ENCODE peak calls at places on chromosomes 6 and 20, in five cellular contexts. U is HTR-8/SVneo, M is tibial artery, K is T-helper 1 cell, C is fibroblast of pulmonary artery. W is an unnamed sample.

GRCh38 chr20:43824699-43825402 is 89.8 kb upstream of the TOX2 start:
- DNase-seq in K (no peak), C (peak; percentile 64), U (no peak), M (no peak), W (no peak)

GRCh38 chr20:58553841-58554240 is 38.6 kb upstream of the APCDD1L start:
- DNase-seq in K (no peak), C (peak; percentile 30), U (no peak), M (peak; percentile 61), W (peak; percentile 73)

GRCh38 chr20:16758459-16759160 is 10.5 kb downstream of the OTOR start:
- DNase-seq in M (no peak), C (no peak), U (no peak), K (no peak), W (no peak)

GRCh38 chr6:47379328-47379727 is 69.6 kb upstream of the TNFRSF21 start:
- DNase-seq in M (no peak), U (no peak), C (peak; percentile 54), K (no peak), W (no peak)

GRCh38 chr6:98875375-98875774 is 41.0 kb downstream of the POU3F2 start:
- DNase-seq in U (no peak), K (no peak), C (no peak), M (no peak), W (no peak)

GRCh38 chr6:157139054-157139708 is 184.1 kb downstream of the TMEM242 start:
- DNase-seq in C (no peak), K (no peak), M (no peak), U (no peak), W (no peak)

GRCh38 chr6:113147544-113147943 is 709.6 kb upstream of the MARCKS start:
- DNase-seq in C (no peak), U (no peak), K (no peak), M (no peak), W (no peak)

GRCh38 chr20:51419236-51419635 is 123.3 kb downstream of the NFATC2 start:
- DNase-seq in K (no peak), C (no peak), M (no peak), U (no peak), W (no peak)

GRCh38 chr20:51899674-51900073 is 97.4 kb upstream of the SALL4 start:
- DNase-seq in M (no peak), U (no peak), K (no peak), C (no peak), W (no peak)

GRCh38 chr6:136669299-136669699 is 119.1 kb upstream of the MAP7 start:
- DNase-seq in K (no peak), U (peak; percentile 9), C (peak; percentile 81), M (no peak), W (no peak)

GRCh38 chr6:85126448-85127178 is 323.3 kb upstream of the NT5E start:
- DNase-seq in M (peak; percentile 57), K (no peak), C (peak; percentile 78), U (peak; percentile 59), W (peak; percentile 56)

GRCh38 chr6:107460074-107460631 is 789 bp upstream of the PDSS2 start:
- DNase-seq in C (peak; percentile 21), K (no peak), M (no peak), U (no peak), W (no peak)

GRCh38 chr6:30544666-30545272 is 11.5 kb downstream of the GNL1 start:
- DNase-seq in C (peak; percentile 78), U (peak; percentile 72), K (no peak), M (no peak), W (no peak)

GRCh38 chr6:91437295-91437694 is 850.4 kb upstream of the MAP3K7 start:
- DNase-seq in C (no peak), M (no peak), K (no peak), U (no peak), W (no peak)

GRCh38 chr6:35089935-35090505 is 51.1 kb downstream of the TCP11 start:
- DNase-seq in M (no peak), C (peak; percentile 72), U (no peak), K (no peak), W (no peak)

GRCh38 chr6:15608406-15608805 is 54.4 kb downstream of the DTNBP1 start:
- DNase-seq in C (peak; percentile 83), M (no peak), K (no peak), U (peak; percentile 83), W (no peak)

GRCh38 chr6:47741807-47742206 is 40.0 kb upstream of the OPN5 start:
- DNase-seq in K (no peak), C (peak; percentile 30), U (no peak), M (no peak), W (no peak)

GRCh38 chr20:47315339-47315662 is 41.2 kb downstream of the ZMYND8 start:
- DNase-seq in M (peak; percentile 52), K (no peak), C (peak; percentile 39), U (peak; percentile 76), W (peak; percentile 40)

GRCh38 chr20:18679020-18679419 is 91.2 kb downstream of the DTD1 start:
- DNase-seq in K (no peak), U (no peak), C (peak; percentile 19), M (no peak), W (no peak)

GRCh38 chr6:163876391-163876790 is 461.9 kb downstream of the QKI start:
- DNase-seq in K (no peak), M (no peak), U (no peak), C (no peak), W (no peak)

GRCh38 chr6:54805077-54805476 is 41.5 kb upstream of the FAM83B start:
- DNase-seq in K (no peak), M (no peak), U (peak; percentile 38), C (peak; percentile 17), W (no peak)

GRCh38 chr6:112539355-112539754 is 192.2 kb downstream of the RFPL4B start:
- DNase-seq in M (no peak), K (no peak), U (no peak), C (no peak), W (no peak)

GRCh38 chr6:149093643-149094042 is 223.9 kb upstream of the TAB2 start:
- DNase-seq in M (no peak), U (no peak), K (no peak), C (peak; percentile 68), W (no peak)

GRCh38 chr6:35441205-35441604 is 10.9 kb upstream of the FANCE start:
- DNase-seq in C (no peak), K (no peak), U (no peak), M (no peak), W (no peak)

GRCh38 chr6:28354688-28355554 is 5.2 kb downstream of the ZKSCAN3 start:
- DNase-seq in U (no peak), K (no peak), C (no peak), M (no peak), W (no peak)

GRCh38 chr20:25525857-25526256 is 59.5 kb downstream of the NINL start:
- DNase-seq in C (peak; percentile 95), K (no peak), M (no peak), U (peak; percentile 74), W (no peak)

GRCh38 chr20:58441723-58442122 is 52.7 kb downstream of the VAPB start:
- DNase-seq in M (no peak), K (no peak), U (no peak), C (no peak), W (no peak)

GRCh38 chr20:61931476-61932198 is 134.0 kb downstream of the TAF4 start:
- DNase-seq in U (no peak), K (no peak), M (peak; percentile 7), C (no peak), W (no peak)

GRCh38 chr6:21754891-21755290 is 161.3 kb downstream of the SOX4 start:
- DNase-seq in K (no peak), C (peak; percentile 76), U (peak; percentile 50), M (no peak), W (no peak)

GRCh38 chr20:44187054-44187762 is at the start of gene JPH2:
- DNase-seq in M (peak; percentile 72), U (peak; percentile 98), C (peak; percentile 62), K (no peak), W (peak; percentile 88)

GRCh38 chr6:6885521-6886088 is 222.2 kb upstream of the RREB1 start:
- DNase-seq in M (peak; percentile 67), K (no peak), U (no peak), C (no peak), W (peak; percentile 60)

GRCh38 chr6:21800948-21801438 is 207.4 kb downstream of the SOX4 start:
- DNase-seq in U (peak; percentile 69), C (peak; percentile 62), K (no peak), M (no peak), W (no peak)

GRCh38 chr6:151675746-151676459 is 131.6 kb upstream of the ESR1 start:
- DNase-seq in K (peak; percentile 33), C (peak; percentile 51), U (peak; percentile 30), M (no peak), W (no peak)

GRCh38 chr6:118902731-118903130 is 8.8 kb downstream of the ASF1A start:
- DNase-seq in K (no peak), M (no peak), U (no peak), C (peak; percentile 30), W (no peak)